ENCODE peak calls at places on chromosomes 1 and 21, in ten cellular contexts. One of them, this sample, is unnamed.
A peak's percentile ranks its signal among the peaks of the same experiment; 100 is the strongest.

GRCh38 chr21:32412998-32413504 is 545 bp downstream of the EVA1C start:
- DNase-seq in uterus: peak; percentile 61
- DNase-seq in heart left ventricle: peak; percentile 72
- DNase-seq in tibial nerve: peak; percentile 33
- DNase-seq in HS-5: no peak
- DNase-seq in cerebellar cortex: peak; percentile 60
- DNase-seq in activated CD8-positive, alpha-beta T cell treated with anti-CD3 and anti-CD28 coated beads, Interleukin-2, amount 10 ng/mL, durations not matched to agents 7 days and 5 days: no peak
- DNase-seq in fibroblast of the conjunctiva: no peak
- DNase-seq in anterior cingulate cortex: no peak
- DNase-seq in endothelial cell: no peak
- DNase-seq in this sample: no peak

GRCh38 chr1:109630081-109630880 is 10.6 kb downstream of the AMPD2 start:
- DNase-seq in uterus: no peak
- DNase-seq in heart left ventricle: peak; percentile 43
- DNase-seq in tibial nerve: no peak
- DNase-seq in HS-5: no peak
- DNase-seq in cerebellar cortex: no peak
- DNase-seq in activated CD8-positive, alpha-beta T cell treated with anti-CD3 and anti-CD28 coated beads, Interleukin-2, amount 10 ng/mL, durations not matched to agents 7 days and 5 days: no peak
- DNase-seq in fibroblast of the conjunctiva: no peak
- DNase-seq in anterior cingulate cortex: no peak
- DNase-seq in endothelial cell: peak; percentile 40
- DNase-seq in this sample: no peak

GRCh38 chr1:99115231-99115630 is 110.6 kb upstream of the PLPPR5 start:
- DNase-seq in uterus: no peak
- DNase-seq in heart left ventricle: no peak
- DNase-seq in tibial nerve: no peak
- DNase-seq in HS-5: no peak
- DNase-seq in cerebellar cortex: no peak
- DNase-seq in activated CD8-positive, alpha-beta T cell treated with anti-CD3 and anti-CD28 coated beads, Interleukin-2, amount 10 ng/mL, durations not matched to agents 7 days and 5 days: no peak
- DNase-seq in fibroblast of the conjunctiva: no peak
- DNase-seq in anterior cingulate cortex: no peak
- DNase-seq in endothelial cell: no peak
- DNase-seq in this sample: no peak

GRCh38 chr1:116794804-116795481 is 40.7 kb downstream of the CD2 start:
- DNase-seq in uterus: no peak
- DNase-seq in heart left ventricle: no peak
- DNase-seq in tibial nerve: no peak
- DNase-seq in HS-5: no peak
- DNase-seq in cerebellar cortex: no peak
- DNase-seq in activated CD8-positive, alpha-beta T cell treated with anti-CD3 and anti-CD28 coated beads, Interleukin-2, amount 10 ng/mL, durations not matched to agents 7 days and 5 days: no peak
- DNase-seq in fibroblast of the conjunctiva: no peak
- DNase-seq in anterior cingulate cortex: no peak
- DNase-seq in endothelial cell: no peak
- DNase-seq in this sample: no peak

GRCh38 chr1:94757931-94758330 is 62.2 kb upstream of the SLC44A3 start:
- DNase-seq in uterus: peak; percentile 55
- DNase-seq in heart left ventricle: peak; percentile 61
- DNase-seq in tibial nerve: no peak
- DNase-seq in HS-5: no peak
- DNase-seq in cerebellar cortex: no peak
- DNase-seq in activated CD8-positive, alpha-beta T cell treated with anti-CD3 and anti-CD28 coated beads, Interleukin-2, amount 10 ng/mL, durations not matched to agents 7 days and 5 days: no peak
- DNase-seq in fibroblast of the conjunctiva: peak; percentile 51
- DNase-seq in anterior cingulate cortex: no peak
- DNase-seq in endothelial cell: no peak
- DNase-seq in this sample: no peak

GRCh38 chr21:39180429-39181019 is 2.7 kb downstream of the PSMG1 start:
- DNase-seq in uterus: no peak
- DNase-seq in heart left ventricle: no peak
- DNase-seq in tibial nerve: no peak
- DNase-seq in HS-5: no peak
- DNase-seq in cerebellar cortex: no peak
- DNase-seq in activated CD8-positive, alpha-beta T cell treated with anti-CD3 and anti-CD28 coated beads, Interleukin-2, amount 10 ng/mL, durations not matched to agents 7 days and 5 days: no peak
- DNase-seq in fibroblast of the conjunctiva: no peak
- DNase-seq in anterior cingulate cortex: no peak
- DNase-seq in endothelial cell: no peak
- DNase-seq in this sample: no peak

GRCh38 chr1:10682449-10683365 is 113.7 kb downstream of the CASZ1 start:
- DNase-seq in uterus: no peak
- DNase-seq in heart left ventricle: no peak
- DNase-seq in tibial nerve: no peak
- DNase-seq in HS-5: no peak
- DNase-seq in cerebellar cortex: peak; percentile 84
- DNase-seq in activated CD8-positive, alpha-beta T cell treated with anti-CD3 and anti-CD28 coated beads, Interleukin-2, amount 10 ng/mL, durations not matched to agents 7 days and 5 days: no peak
- DNase-seq in fibroblast of the conjunctiva: no peak
- DNase-seq in anterior cingulate cortex: no peak
- DNase-seq in endothelial cell: no peak
- DNase-seq in this sample: no peak

GRCh38 chr1:229272164-229273158 is 1.6 kb downstream of the RAB4A start:
- DNase-seq in uterus: no peak
- DNase-seq in heart left ventricle: no peak
- DNase-seq in tibial nerve: no peak
- DNase-seq in HS-5: no peak
- DNase-seq in cerebellar cortex: peak; percentile 88
- DNase-seq in activated CD8-positive, alpha-beta T cell treated with anti-CD3 and anti-CD28 coated beads, Interleukin-2, amount 10 ng/mL, durations not matched to agents 7 days and 5 days: no peak
- DNase-seq in fibroblast of the conjunctiva: no peak
- DNase-seq in anterior cingulate cortex: no peak
- DNase-seq in endothelial cell: no peak
- DNase-seq in this sample: no peak

GRCh38 chr1:153355445-153356071 is 2.1 kb upstream of the S100A9 start:
- DNase-seq in uterus: peak; percentile 25
- DNase-seq in heart left ventricle: peak; percentile 86
- DNase-seq in tibial nerve: no peak
- DNase-seq in HS-5: peak; percentile 18
- DNase-seq in cerebellar cortex: peak; percentile 39
- DNase-seq in activated CD8-positive, alpha-beta T cell treated with anti-CD3 and anti-CD28 coated beads, Interleukin-2, amount 10 ng/mL, durations not matched to agents 7 days and 5 days: peak; percentile 65
- DNase-seq in fibroblast of the conjunctiva: peak; percentile 30
- DNase-seq in anterior cingulate cortex: no peak
- DNase-seq in endothelial cell: peak; percentile 65
- DNase-seq in this sample: peak; percentile 5

GRCh38 chr1:153752561-153753195 is 22.5 kb upstream of the SLC27A3 start:
- DNase-seq in uterus: peak; percentile 91
- DNase-seq in heart left ventricle: no peak
- DNase-seq in tibial nerve: no peak
- DNase-seq in HS-5: peak; percentile 28
- DNase-seq in cerebellar cortex: no peak
- DNase-seq in activated CD8-positive, alpha-beta T cell treated with anti-CD3 and anti-CD28 coated beads, Interleukin-2, amount 10 ng/mL, durations not matched to agents 7 days and 5 days: no peak
- DNase-seq in fibroblast of the conjunctiva: peak; percentile 20
- DNase-seq in anterior cingulate cortex: no peak
- DNase-seq in endothelial cell: no peak
- DNase-seq in this sample: no peak

GRCh38 chr21:39660596-39660995 is 47.9 kb downstream of the B3GALT5 start:
- DNase-seq in uterus: peak; percentile 31
- DNase-seq in heart left ventricle: peak; percentile 76
- DNase-seq in tibial nerve: no peak
- DNase-seq in HS-5: peak; percentile 26
- DNase-seq in cerebellar cortex: no peak
- DNase-seq in activated CD8-positive, alpha-beta T cell treated with anti-CD3 and anti-CD28 coated beads, Interleukin-2, amount 10 ng/mL, durations not matched to agents 7 days and 5 days: no peak
- DNase-seq in fibroblast of the conjunctiva: peak; percentile 27
- DNase-seq in anterior cingulate cortex: no peak
- DNase-seq in endothelial cell: peak; percentile 52
- DNase-seq in this sample: peak; percentile 35

GRCh38 chr1:58785424-58786058 is 1.7 kb upstream of the JUN start:
- DNase-seq in uterus: no peak
- DNase-seq in heart left ventricle: peak; percentile 69
- DNase-seq in tibial nerve: no peak
- DNase-seq in HS-5: no peak
- DNase-seq in cerebellar cortex: peak; percentile 79
- DNase-seq in activated CD8-positive, alpha-beta T cell treated with anti-CD3 and anti-CD28 coated beads, Interleukin-2, amount 10 ng/mL, durations not matched to agents 7 days and 5 days: no peak
- DNase-seq in fibroblast of the conjunctiva: no peak
- DNase-seq in anterior cingulate cortex: no peak
- DNase-seq in endothelial cell: no peak
- DNase-seq in this sample: no peak

GRCh38 chr1:182330303-182330702 is 61.3 kb downstream of the GLUL start:
- DNase-seq in uterus: peak; percentile 16
- DNase-seq in heart left ventricle: no peak
- DNase-seq in tibial nerve: peak; percentile 66
- DNase-seq in HS-5: no peak
- DNase-seq in cerebellar cortex: no peak
- DNase-seq in activated CD8-positive, alpha-beta T cell treated with anti-CD3 and anti-CD28 coated beads, Interleukin-2, amount 10 ng/mL, durations not matched to agents 7 days and 5 days: no peak
- DNase-seq in fibroblast of the conjunctiva: no peak
- DNase-seq in anterior cingulate cortex: no peak
- DNase-seq in endothelial cell: no peak
- DNase-seq in this sample: no peak

GRCh38 chr1:83574749-83575148 is 424.2 kb downstream of the TTLL7 start:
- DNase-seq in uterus: no peak
- DNase-seq in heart left ventricle: no peak
- DNase-seq in tibial nerve: no peak
- DNase-seq in HS-5: no peak
- DNase-seq in cerebellar cortex: no peak
- DNase-seq in activated CD8-positive, alpha-beta T cell treated with anti-CD3 and anti-CD28 coated beads, Interleukin-2, amount 10 ng/mL, durations not matched to agents 7 days and 5 days: no peak
- DNase-seq in fibroblast of the conjunctiva: no peak
- DNase-seq in anterior cingulate cortex: no peak
- DNase-seq in endothelial cell: no peak
- DNase-seq in this sample: no peak

GRCh38 chr1:111990026-111990877 is 784 bp upstream of the KCND3 start:
- DNase-seq in uterus: peak; percentile 45
- DNase-seq in heart left ventricle: peak; percentile 64
- DNase-seq in tibial nerve: no peak
- DNase-seq in HS-5: no peak
- DNase-seq in cerebellar cortex: peak; percentile 38
- DNase-seq in activated CD8-positive, alpha-beta T cell treated with anti-CD3 and anti-CD28 coated beads, Interleukin-2, amount 10 ng/mL, durations not matched to agents 7 days and 5 days: no peak
- DNase-seq in fibroblast of the conjunctiva: no peak
- DNase-seq in anterior cingulate cortex: peak; percentile 38
- DNase-seq in endothelial cell: peak; percentile 24
- DNase-seq in this sample: no peak

GRCh38 chr1:213201380-213202155 is 150.5 kb downstream of the RPS6KC1 start:
- DNase-seq in uterus: no peak
- DNase-seq in heart left ventricle: no peak
- DNase-seq in tibial nerve: no peak
- DNase-seq in HS-5: no peak
- DNase-seq in cerebellar cortex: no peak
- DNase-seq in activated CD8-positive, alpha-beta T cell treated with anti-CD3 and anti-CD28 coated beads, Interleukin-2, amount 10 ng/mL, durations not matched to agents 7 days and 5 days: no peak
- DNase-seq in fibroblast of the conjunctiva: peak; percentile 85
- DNase-seq in anterior cingulate cortex: no peak
- DNase-seq in endothelial cell: no peak
- DNase-seq in this sample: no peak